ENCODE peak calls at places on chromosomes 3 and 15, in four cellular contexts. U is cardiac muscle cell, N is AG04450, W is esophagus squamous epithelium. D is an unnamed sample.

GRCh38 chr3:70519913-70520659 is 207.6 kb upstream of the MDFIC2 start:
- DNase-seq in N (no peak), U (peak; percentile 20), W (no peak), D (peak; percentile 1)

GRCh38 chr15:94298359-94298758 is 67.0 kb downstream of the MCTP2 start:
- DNase-seq in U (no peak), W (no peak), N (no peak), D (no peak)

GRCh38 chr15:39682366-39682765 is 100.3 kb downstream of the FSIP1 start:
- DNase-seq in U (no peak), N (no peak), W (no peak), D (no peak)

GRCh38 chr15:84982301-84982920 is 755 bp downstream of the PDE8A start:
- DNase-seq in W (no peak), U (peak; percentile 44), N (no peak), D (peak; percentile 38)

GRCh38 chr3:184669578-184669977 is 42.3 kb downstream of the MAGEF1 start:
- DNase-seq in U (no peak), W (no peak), N (no peak), D (no peak)

GRCh38 chr15:67685008-67685599 is 140.2 kb upstream of the SKOR1 start:
- DNase-seq in N (no peak), U (peak; percentile 57), W (no peak), D (peak; percentile 46)

GRCh38 chr3:147919496-147919895 is 510.3 kb downstream of the ZIC1 start:
- DNase-seq in U (no peak), W (no peak), N (no peak), D (no peak)

GRCh38 chr3:112789787-112790186 is 56.9 kb downstream of the CD200R1L start:
- DNase-seq in N (no peak), W (no peak), U (no peak), D (no peak)

GRCh38 chr3:42063886-42064285 is 27.3 kb upstream of the TRAK1 start:
- DNase-seq in N (no peak), W (no peak), U (peak; percentile 70), D (peak; percentile 77)

GRCh38 chr15:93562752-93563151 is 473.7 kb upstream of the RGMA start:
- DNase-seq in U (no peak), W (no peak), N (no peak), D (no peak)

GRCh38 chr3:8752832-8753231 is 16.6 kb downstream of the OXTR start:
- DNase-seq in N (no peak), U (no peak), W (no peak), D (no peak)

GRCh38 chr15:73942751-73943270 is 16.5 kb downstream of the LOXL1 start:
- DNase-seq in U (no peak), W (no peak), N (no peak), D (no peak)

GRCh38 chr3:126472277-126473006 is 3.2 kb downstream of the ZXDC start:
- DNase-seq in W (no peak), U (peak; percentile 86), N (no peak), D (peak; percentile 73)

GRCh38 chr3:99952306-99952705 is 134.6 kb downstream of the CMSS1 start:
- DNase-seq in N (peak; percentile 59), W (no peak), U (peak; percentile 33), D (no peak)

GRCh38 chr15:31004220-31004733 is 12.8 kb upstream of the MTMR10 start:
- DNase-seq in U (no peak), W (no peak), N (no peak), D (no peak)

GRCh38 chr3:4672727-4673126 is 179.6 kb downstream of the ITPR1 start:
- DNase-seq in N (no peak), W (no peak), U (no peak), D (no peak)

GRCh38 chr3:5054098-5054497 is 68.0 kb upstream of the ARL8B start:
- DNase-seq in W (no peak), N (no peak), U (no peak), D (no peak)

GRCh38 chr3:170418422-170419300 is at the start of gene CLDN11:
- DNase-seq in N (peak; percentile 36), W (no peak), U (peak; percentile 74), D (peak; percentile 55)

GRCh38 chr15:101651753-101652097 is 456 bp downstream of the TM2D3 start:
- DNase-seq in N (no peak), U (no peak), W (no peak), D (peak; percentile 32)

GRCh38 chr15:101615414-101615985 is 36.7 kb downstream of the TM2D3 start:
- DNase-seq in W (no peak), N (no peak), U (peak; percentile 40), D (peak; percentile 70)

GRCh38 chr15:97425596-97425995 is 534.9 kb upstream of the ARRDC4 start:
- DNase-seq in W (no peak), N (no peak), U (no peak), D (no peak)

GRCh38 chr3:78258798-78259197 is 1218.9 kb downstream of the ROBO2 start:
- DNase-seq in U (peak; percentile 81), W (no peak), N (peak; percentile 63), D (peak; percentile 70)

GRCh38 chr3:35335703-35336102 is 303.6 kb upstream of the ARPP21 start:
- DNase-seq in N (no peak), U (no peak), W (no peak), D (peak; percentile 1)

GRCh38 chr15:39499151-39499550 is 81.7 kb upstream of the THBS1 start:
- DNase-seq in N (no peak), W (no peak), U (no peak), D (no peak)

GRCh38 chr15:94059188-94059587 is 172.2 kb upstream of the MCTP2 start:
- DNase-seq in W (no peak), U (no peak), N (no peak), D (no peak)

GRCh38 chr3:182920515-182921084 is 59.7 kb downstream of the DCUN1D1 start:
- DNase-seq in N (no peak), U (no peak), W (no peak), D (peak; percentile 20)

GRCh38 chr3:59783468-59783988 is 733.7 kb upstream of the CFAP20DC start:
- DNase-seq in W (no peak), N (no peak), U (no peak), D (no peak)

GRCh38 chr15:69885182-69886041 is 212.3 kb downstream of the TLE3 start:
- DNase-seq in N (no peak), U (peak; percentile 53), W (no peak), D (peak; percentile 7)

GRCh38 chr15:88894819-88895767 is at the start of gene HAPLN3:
- DNase-seq in W (no peak), U (peak; percentile 59), N (no peak), D (peak; percentile 52)

GRCh38 chr3:161744366-161744765 is 247.8 kb downstream of the OTOL1 start:
- DNase-seq in N (no peak), W (no peak), U (no peak), D (no peak)

GRCh38 chr15:60096157-60096556 is 92.0 kb downstream of the FOXB1 start:
- DNase-seq in W (no peak), U (peak; percentile 36), N (no peak), D (peak; percentile 18)

GRCh38 chr3:196812853-196813252 is 54.9 kb upstream of the SENP5 start:
- DNase-seq in W (no peak), N (no peak), U (no peak), D (no peak)

GRCh38 chr3:23915537-23916108 is 1.2 kb downstream of the NKIRAS1 start:
- DNase-seq in U (peak; percentile 61), N (no peak), W (no peak), D (peak; percentile 62)

GRCh38 chr15:79948095-79948695 is 22.8 kb downstream of the BCL2A1 start:
- DNase-seq in U (no peak), N (no peak), W (no peak), D (no peak)

GRCh38 chr3:172137287-172138030 is 98.1 kb downstream of the FNDC3B start:
- DNase-seq in N (no peak), W (no peak), U (peak; percentile 65), D (peak; percentile 81)

GRCh38 chr3:172133830-172134229 is 94.5 kb downstream of the FNDC3B start:
- DNase-seq in W (no peak), U (no peak), N (no peak), D (no peak)

GRCh38 chr3:172135766-172136729 is 96.7 kb downstream of the FNDC3B start:
- DNase-seq in U (peak; percentile 79), W (no peak), N (peak; percentile 63), D (peak; percentile 93)

GRCh38 chr3:172134352-172134751 is 95.0 kb downstream of the FNDC3B start:
- DNase-seq in U (no peak), N (no peak), W (no peak), D (no peak)

GRCh38 chr3:172135185-172135584 is 95.8 kb downstream of the FNDC3B start:
- DNase-seq in N (no peak), U (peak; percentile 34), W (no peak), D (no peak)
- H3K4me3 ChIP-seq in N (no peak overlapping the region), U (no peak overlapping the region), W (no peak overlapping the region), D (no peak overlapping the region)

GRCh38 chr15:45802140-45802539 is 167.3 kb downstream of the SQOR start:
- DNase-seq in W (no peak), U (no peak), N (no peak), D (no peak)
- TF ChIP-seq CTCF in W (no peak), U (no peak), N (no peak), D (no peak)

GRCh38 chr3:46557814-46558183 is 8.3 kb downstream of the LRRC2 start:
- DNase-seq in W (no peak), N (no peak), U (no peak), D (no peak)

GRCh38 chr3:46561511-46561910 is 4.6 kb downstream of the LRRC2 start:
- DNase-seq in W (no peak), U (no peak), N (no peak), D (no peak)

GRCh38 chr3:46558184-46559029 is 7.7 kb downstream of the LRRC2 start:
- DNase-seq in U (peak; percentile 91), W (no peak), N (peak; percentile 64), D (peak; percentile 97)

GRCh38 chr3:46561951-46562350 is 4.2 kb downstream of the LRRC2 start:
- DNase-seq in U (no peak), N (no peak), W (no peak), D (no peak)

DNA sequence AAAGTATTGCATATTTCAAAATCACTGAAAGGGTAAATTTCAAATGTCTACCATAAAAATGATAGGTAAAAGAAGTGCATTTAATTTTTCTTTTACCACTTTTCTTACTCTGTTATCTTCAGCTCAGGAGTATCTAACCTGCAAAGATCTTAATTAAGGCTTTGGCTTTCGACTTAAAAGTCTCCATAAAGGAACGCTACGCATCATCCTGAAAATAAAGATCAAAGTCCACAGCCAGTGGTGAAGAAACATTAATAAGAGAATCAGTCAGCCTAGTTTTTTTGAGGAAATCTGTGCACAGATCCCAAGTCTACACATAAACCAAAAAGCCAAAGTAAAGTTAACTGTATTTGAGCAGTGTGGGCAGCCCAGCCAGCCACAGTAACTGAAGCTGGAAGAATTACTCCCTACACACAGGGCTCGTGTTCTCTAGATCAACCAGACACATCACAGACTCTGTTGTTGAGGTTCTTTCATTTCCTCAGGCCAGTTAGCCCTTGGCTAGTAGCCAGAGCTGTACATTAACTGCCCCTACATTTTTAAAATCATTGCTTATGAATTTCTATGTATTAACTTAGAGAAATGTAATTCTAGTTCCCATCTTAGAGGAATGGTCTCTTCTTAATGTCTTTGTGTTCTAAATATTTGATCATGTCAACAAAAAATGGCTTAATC is 6.9 kb downstream of the LRRC2 start:
- DNase-seq in N (no peak), W (no peak), U (no peak), D (no peak)
- H3K4me3 ChIP-seq in N (no peak overlapping the region), W (no peak overlapping the region), U (no peak overlapping the region), D (no peak overlapping the region)

GRCh38 chr15:65286069-65286703 is 497 bp downstream of the PARP16 start:
- DNase-seq in U (peak; percentile 23), N (no peak), W (no peak), D (peak; percentile 29)

GRCh38 chr15:65289261-65289854 is 2.7 kb upstream of the PARP16 start:
- DNase-seq in W (no peak), U (no peak), N (no peak), D (no peak)

GRCh38 chr15:65287515-65287845 is 797 bp upstream of the PARP16 start:
- DNase-seq in U (no peak), N (no peak), W (no peak), D (no peak)

GRCh38 chr15:65285291-65286068 is 1.2 kb downstream of the PARP16 start:
- DNase-seq in N (no peak), W (no peak), U (no peak), D (no peak)

GRCh38 chr15:65286704-65287514 is at the start of gene PARP16:
- DNase-seq in U (peak; percentile 89), N (peak; percentile 24), W (peak; percentile 36), D (peak; percentile 86)
- TF ChIP-seq CTCF in U (peak; percentile 32), N (peak; percentile 24), W (peak; percentile 38), D (no peak)